ENCODE peak calls at places on chromosomes 4 and X, in five cellular contexts. J is NAMALWA, C is pons, N is GM06990, A is tibial nerve. S is an unnamed sample.
A peak's percentile ranks its signal among the peaks of the same experiment; 100 is the strongest.

GRCh38 chr4:76504613-76505465 is 69.8 kb downstream of the SHROOM3 start:
- DNase-seq in J (peak; percentile 76), C (peak; percentile 72), N (no peak), A (peak; percentile 33), S (no peak)

GRCh38 chr4:154082760-154083530 is 294.1 kb upstream of the SFRP2 start:
- DNase-seq in J (peak; percentile 43), C (no peak), N (no peak), A (no peak), S (no peak)

GRCh38 chr4:125317526-125317880 is 2.7 kb downstream of the FAT4 start:
- DNase-seq in J (no peak), C (no peak), N (no peak), A (peak; percentile 38), S (peak; percentile 89)

GRCh38 chr4:168451744-168452394 is 28.4 kb downstream of the DDX60L start:
- DNase-seq in J (no peak), C (no peak), N (no peak), A (no peak), S (no peak)

GRCh38 chrX:141468940-141469339 is 115.6 kb downstream of the SPANXA1 start:
- DNase-seq in J (no peak), C (no peak), N (no peak), A (no peak), S (no peak)

GRCh38 chr4:48047896-48048295 is 31.3 kb downstream of the NIPAL1 start:
- DNase-seq in J (peak; percentile 33), C (no peak), N (peak; percentile 46), A (no peak), S (no peak)

GRCh38 chrX:40105791-40106676 is 8.3 kb upstream of the BCOR start:
- DNase-seq in J (peak; percentile 65), C (peak; percentile 39), N (peak; percentile 62), A (peak; percentile 52), S (peak; percentile 93)

GRCh38 chr4:144820706-144821105 is 174.8 kb downstream of the HHIP start:
- DNase-seq in J (no peak), C (no peak), N (no peak), A (no peak), S (no peak)

GRCh38 chr4:71120831-71121524 is 127.5 kb downstream of the DCK start:
- DNase-seq in J (no peak), C (no peak), N (peak; percentile 4), A (no peak), S (no peak)

GRCh38 chrX:150313514-150313913 is 49.6 kb upstream of the MAMLD1 start:
- DNase-seq in J (no peak), C (no peak), N (no peak), A (no peak), S (no peak)

GRCh38 chrX:20442597-20442996 is 175.9 kb upstream of the RPS6KA3 start:
- DNase-seq in J (peak; percentile 75), C (peak; percentile 73), N (peak; percentile 20), A (peak; percentile 77), S (peak; percentile 95)

GRCh38 chr4:112147697-112148096 is 2.4 kb downstream of the FAM241A start:
- DNase-seq in J (no peak), C (peak; percentile 41), N (no peak), A (no peak), S (no peak)

GRCh38 chr4:140018931-140019618 is 134.9 kb downstream of the MAML3 start:
- DNase-seq in J (no peak), C (no peak), N (no peak), A (no peak), S (no peak)

GRCh38 chr4:185540487-185541125 is 5.3 kb upstream of the PDLIM3 start:
- DNase-seq in J (no peak), C (no peak), N (no peak), A (no peak), S (no peak)

GRCh38 chr4:135492439-135492838 is 1290.8 kb upstream of the PABPC4L start:
- DNase-seq in J (no peak), C (no peak), N (no peak), A (no peak), S (no peak)

GRCh38 chr4:22635692-22636091 is 57.0 kb upstream of the GBA3 start:
- DNase-seq in J (no peak), C (no peak), N (no peak), A (no peak), S (no peak)

S was measured in lower leg skin.